ENCODE peak calls at places on chromosomes 5 and 9, in eight cellular contexts. One of them, this sample, is unnamed.
A peak's percentile ranks its signal among the peaks of the same experiment; 100 is the strongest.

GRCh38 chr5:10710513-10711128 is 50.4 kb downstream of the DAP start:
- DNase-seq in transverse colon: no peak
- DNase-seq in tibial artery: no peak
- DNase-seq in PC-9: no peak
- DNase-seq in tibial nerve: no peak
- DNase-seq in skeletal muscle cell: no peak
- DNase-seq in NB4: no peak
- DNase-seq in brain microvascular endothelial cell: no peak
- DNase-seq in this sample: no peak

GRCh38 chr9:112570731-112571167 is 84.1 kb downstream of the KIAA1958 start:
- DNase-seq in transverse colon: peak; percentile 35
- DNase-seq in tibial artery: no peak
- DNase-seq in PC-9: no peak
- DNase-seq in tibial nerve: no peak
- DNase-seq in skeletal muscle cell: peak; percentile 25
- DNase-seq in NB4: no peak
- DNase-seq in brain microvascular endothelial cell: no peak
- DNase-seq in this sample: no peak

GRCh38 chr5:130074820-130075219 is 170.6 kb downstream of the CHSY3 start:
- DNase-seq in transverse colon: no peak
- DNase-seq in tibial artery: no peak
- DNase-seq in PC-9: no peak
- DNase-seq in tibial nerve: no peak
- DNase-seq in skeletal muscle cell: no peak
- DNase-seq in NB4: no peak
- DNase-seq in brain microvascular endothelial cell: no peak
- DNase-seq in this sample: no peak

GRCh38 chr9:12705738-12706391 is 12.7 kb downstream of the TYRP1 start:
- DNase-seq in transverse colon: no peak
- DNase-seq in tibial artery: no peak
- DNase-seq in PC-9: no peak
- DNase-seq in tibial nerve: no peak
- DNase-seq in skeletal muscle cell: no peak
- DNase-seq in NB4: no peak
- DNase-seq in brain microvascular endothelial cell: no peak
- DNase-seq in this sample: no peak

GRCh38 chr5:160506006-160507004 is 84.7 kb downstream of the PTTG1 start:
- DNase-seq in transverse colon: peak; percentile 46
- DNase-seq in tibial artery: peak; percentile 38
- DNase-seq in PC-9: no peak
- DNase-seq in tibial nerve: no peak
- DNase-seq in skeletal muscle cell: no peak
- DNase-seq in NB4: no peak
- DNase-seq in brain microvascular endothelial cell: peak; percentile 70
- DNase-seq in this sample: peak; percentile 12

GRCh38 chr9:116288658-116289057 is 135.1 kb downstream of the PAPPA start:
- DNase-seq in transverse colon: no peak
- DNase-seq in tibial artery: no peak
- DNase-seq in PC-9: peak; percentile 69
- DNase-seq in tibial nerve: no peak
- DNase-seq in skeletal muscle cell: peak; percentile 98
- DNase-seq in NB4: no peak
- DNase-seq in brain microvascular endothelial cell: peak; percentile 99
- DNase-seq in this sample: peak; percentile 87

GRCh38 chr9:85900504-85901201 is 40.3 kb upstream of the NAA35 start:
- DNase-seq in transverse colon: peak; percentile 30
- DNase-seq in tibial artery: no peak
- DNase-seq in PC-9: no peak
- DNase-seq in tibial nerve: no peak
- DNase-seq in skeletal muscle cell: peak; percentile 1
- DNase-seq in NB4: peak; percentile 69
- DNase-seq in brain microvascular endothelial cell: peak; percentile 46
- DNase-seq in this sample: peak; percentile 37

GRCh38 chr9:137694962-137695875 is 76.4 kb downstream of the EHMT1 start:
- DNase-seq in transverse colon: peak; percentile 65
- DNase-seq in tibial artery: no peak
- DNase-seq in PC-9: no peak
- DNase-seq in tibial nerve: no peak
- DNase-seq in skeletal muscle cell: no peak
- DNase-seq in NB4: peak; percentile 48
- DNase-seq in brain microvascular endothelial cell: peak; percentile 24
- DNase-seq in this sample: no peak

GRCh38 chr9:15417626-15418025 is 5.0 kb upstream of the SNAPC3 start:
- DNase-seq in transverse colon: no peak
- DNase-seq in tibial artery: no peak
- DNase-seq in PC-9: no peak
- DNase-seq in tibial nerve: no peak
- DNase-seq in skeletal muscle cell: no peak
- DNase-seq in NB4: no peak
- DNase-seq in brain microvascular endothelial cell: no peak
- DNase-seq in this sample: no peak

GRCh38 chr9:34454571-34455065 is 3.8 kb downstream of the FAM219A start:
- DNase-seq in transverse colon: no peak
- DNase-seq in tibial artery: peak; percentile 25
- DNase-seq in PC-9: peak; percentile 46
- DNase-seq in tibial nerve: no peak
- DNase-seq in skeletal muscle cell: peak; percentile 73
- DNase-seq in NB4: peak; percentile 83
- DNase-seq in brain microvascular endothelial cell: peak; percentile 79
- DNase-seq in this sample: peak; percentile 47

GRCh38 chr9:132560604-132561304 is 21.7 kb upstream of the BARHL1 start:
- DNase-seq in transverse colon: no peak
- DNase-seq in tibial artery: no peak
- DNase-seq in PC-9: no peak
- DNase-seq in tibial nerve: no peak
- DNase-seq in skeletal muscle cell: no peak
- DNase-seq in NB4: no peak
- DNase-seq in brain microvascular endothelial cell: no peak
- DNase-seq in this sample: no peak

GRCh38 chr9:65409471-65409980 is 124.5 kb upstream of the FOXD4L5 start:
- DNase-seq in transverse colon: no peak
- DNase-seq in tibial artery: no peak
- DNase-seq in PC-9: no peak
- DNase-seq in tibial nerve: no peak
- DNase-seq in skeletal muscle cell: no peak
- DNase-seq in NB4: no peak
- DNase-seq in brain microvascular endothelial cell: no peak
- DNase-seq in this sample: no peak

GRCh38 chr5:54480296-54480695 is 24.8 kb downstream of the HSPB3 start:
- DNase-seq in transverse colon: no peak
- DNase-seq in tibial artery: no peak
- DNase-seq in PC-9: no peak
- DNase-seq in tibial nerve: no peak
- DNase-seq in skeletal muscle cell: no peak
- DNase-seq in NB4: no peak
- DNase-seq in brain microvascular endothelial cell: no peak
- DNase-seq in this sample: no peak

GRCh38 chr9:83191154-83191553 is 128.2 kb upstream of the RASEF start:
- DNase-seq in transverse colon: no peak
- DNase-seq in tibial artery: no peak
- DNase-seq in PC-9: no peak
- DNase-seq in tibial nerve: no peak
- DNase-seq in skeletal muscle cell: no peak
- DNase-seq in NB4: no peak
- DNase-seq in brain microvascular endothelial cell: no peak
- DNase-seq in this sample: no peak

GRCh38 chr9:83185517-83186192 is 122.7 kb upstream of the RASEF start:
- DNase-seq in transverse colon: no peak
- DNase-seq in tibial artery: no peak
- DNase-seq in PC-9: no peak
- DNase-seq in tibial nerve: no peak
- DNase-seq in skeletal muscle cell: no peak
- DNase-seq in NB4: no peak
- DNase-seq in brain microvascular endothelial cell: no peak
- DNase-seq in this sample: no peak

GRCh38 chr9:83186354-83186753 is 123.4 kb upstream of the RASEF start:
- DNase-seq in transverse colon: no peak
- DNase-seq in tibial artery: no peak
- DNase-seq in PC-9: no peak
- DNase-seq in tibial nerve: no peak
- DNase-seq in skeletal muscle cell: no peak
- DNase-seq in NB4: no peak
- DNase-seq in brain microvascular endothelial cell: no peak
- DNase-seq in this sample: no peak

GRCh38 chr9:83188272-83188671 is 125.3 kb upstream of the RASEF start:
- DNase-seq in transverse colon: no peak
- DNase-seq in tibial artery: no peak
- DNase-seq in PC-9: no peak
- DNase-seq in tibial nerve: no peak
- DNase-seq in skeletal muscle cell: no peak
- DNase-seq in NB4: peak; percentile 51
- DNase-seq in brain microvascular endothelial cell: no peak
- DNase-seq in this sample: no peak
- H3K4me3 ChIP-seq in transverse colon: no peak overlapping the region
- H3K4me3 ChIP-seq in tibial artery: no peak overlapping the region
- H3K4me3 ChIP-seq in PC-9: no peak overlapping the region
- H3K4me3 ChIP-seq in tibial nerve: no peak overlapping the region
- H3K4me3 ChIP-seq in skeletal muscle cell: no peak overlapping the region
- H3K4me3 ChIP-seq in NB4: no peak overlapping the region
- H3K4me3 ChIP-seq in brain microvascular endothelial cell: no peak overlapping the region
- H3K4me3 ChIP-seq in this sample: no peak overlapping the region

DNA sequence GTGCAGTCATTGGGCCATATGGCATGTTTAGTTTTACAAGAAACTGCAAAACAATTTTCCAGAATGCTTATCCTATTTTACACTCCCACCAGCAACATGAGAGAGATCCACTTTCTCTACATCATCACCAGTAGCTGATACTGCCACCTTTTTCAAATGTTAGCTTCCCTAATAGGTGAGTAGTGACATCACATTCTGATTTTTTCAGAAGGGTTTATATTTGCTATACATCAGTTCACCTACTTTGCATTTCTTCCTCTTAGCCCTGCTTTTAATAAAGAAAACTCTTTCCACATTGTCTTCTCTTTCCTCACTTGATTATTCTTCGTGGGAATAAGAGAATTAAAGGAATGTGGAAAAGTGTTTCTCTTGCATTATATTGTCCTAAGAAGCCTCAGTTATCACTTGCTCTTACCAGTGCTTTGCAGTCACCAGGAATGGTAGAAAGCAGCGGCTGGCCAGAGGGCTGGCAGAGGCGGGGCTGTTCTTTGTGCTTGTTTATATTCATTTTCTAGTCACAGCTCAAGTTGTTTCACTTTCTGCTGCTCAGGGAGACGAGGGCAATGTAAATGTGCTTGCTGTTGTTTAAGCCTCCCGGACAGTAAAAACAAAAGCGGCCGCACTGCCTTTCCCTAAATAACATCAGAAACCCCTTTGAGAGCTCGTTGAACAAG is 164.8 kb downstream of the HSD17B3 start:
- DNase-seq in transverse colon: peak; percentile 80
- DNase-seq in tibial artery: peak; percentile 70
- DNase-seq in PC-9: no peak
- DNase-seq in tibial nerve: peak; percentile 54
- DNase-seq in skeletal muscle cell: no peak
- DNase-seq in NB4: no peak
- DNase-seq in brain microvascular endothelial cell: peak; percentile 70
- DNase-seq in this sample: peak; percentile 81
- H3K4me3 ChIP-seq in transverse colon: peak overlapping the region; percentile 16
- H3K4me3 ChIP-seq in tibial artery: peak overlapping the region; percentile 17
- H3K4me3 ChIP-seq in PC-9: no peak overlapping the region
- H3K4me3 ChIP-seq in tibial nerve: peak overlapping the region; percentile 18
- H3K4me3 ChIP-seq in skeletal muscle cell: peak overlapping the region; percentile 25
- H3K4me3 ChIP-seq in NB4: no peak overlapping the region
- H3K4me3 ChIP-seq in brain microvascular endothelial cell: peak overlapping the region; percentile 20
- H3K4me3 ChIP-seq in this sample: peak overlapping the region; percentile 71

GRCh38 chr9:114099523-114100270 is 605 bp upstream of the KIF12 start:
- DNase-seq in transverse colon: no peak
- DNase-seq in tibial artery: no peak
- DNase-seq in PC-9: no peak
- DNase-seq in tibial nerve: no peak
- DNase-seq in skeletal muscle cell: no peak
- DNase-seq in NB4: no peak
- DNase-seq in brain microvascular endothelial cell: no peak
- DNase-seq in this sample: no peak
- H3K4me3 ChIP-seq in transverse colon: no peak overlapping the region
- H3K4me3 ChIP-seq in tibial artery: no peak overlapping the region
- H3K4me3 ChIP-seq in PC-9: no peak overlapping the region
- H3K4me3 ChIP-seq in tibial nerve: no peak overlapping the region
- H3K4me3 ChIP-seq in skeletal muscle cell: no peak overlapping the region
- H3K4me3 ChIP-seq in NB4: no peak overlapping the region
- H3K4me3 ChIP-seq in brain microvascular endothelial cell: no peak overlapping the region
- H3K4me3 ChIP-seq in this sample: no peak overlapping the region

DNA sequence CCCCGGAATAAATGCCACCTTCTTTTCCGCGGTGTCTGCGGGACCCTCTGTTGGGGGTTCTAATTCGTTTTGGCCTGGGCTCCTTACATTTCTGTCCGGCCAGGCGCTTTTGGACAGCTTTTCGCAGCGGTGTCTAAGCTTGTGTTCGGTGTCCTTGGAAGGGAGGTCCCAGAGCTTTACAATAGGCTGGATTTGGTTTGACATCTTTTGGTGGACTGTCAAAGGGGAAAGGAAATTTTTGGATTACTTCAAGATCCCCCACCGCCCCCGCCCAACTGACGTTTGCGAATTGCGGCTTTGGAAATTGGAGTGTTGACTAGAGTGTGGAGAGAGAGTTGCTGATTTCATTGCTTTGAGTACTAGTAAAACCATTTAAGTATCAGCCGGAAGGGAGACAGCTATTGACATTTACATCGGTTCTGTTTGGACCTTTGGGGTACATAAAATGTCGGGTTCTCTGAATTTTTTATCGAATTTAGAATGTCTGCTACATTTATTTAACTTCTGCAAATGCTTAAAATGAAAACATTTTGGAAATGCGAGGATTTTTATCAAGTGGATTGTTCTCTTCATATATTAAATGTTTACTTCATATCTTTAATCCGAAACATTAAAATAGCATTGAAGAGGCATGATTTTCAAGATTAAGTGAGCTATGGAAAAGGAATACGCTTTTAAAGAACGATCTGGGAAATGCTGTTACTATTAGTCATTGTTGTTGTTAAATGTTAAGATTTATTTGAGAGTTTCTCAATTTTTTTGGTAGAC is 4.7 kb upstream of the PURA start:
- DNase-seq in transverse colon: no peak
- DNase-seq in tibial artery: no peak
- DNase-seq in PC-9: no peak
- DNase-seq in tibial nerve: no peak
- DNase-seq in skeletal muscle cell: no peak
- DNase-seq in NB4: no peak
- DNase-seq in brain microvascular endothelial cell: no peak
- DNase-seq in this sample: peak; percentile 62
- H3K4me3 ChIP-seq in transverse colon: peak overlapping the region; percentile 71
- H3K4me3 ChIP-seq in tibial artery: peak overlapping the region; percentile 83
- H3K4me3 ChIP-seq in PC-9: peak overlapping the region; percentile 99
- H3K4me3 ChIP-seq in tibial nerve: peak overlapping the region; percentile 84
- H3K4me3 ChIP-seq in skeletal muscle cell: peak overlapping the region; percentile 70
- H3K4me3 ChIP-seq in NB4: peak overlapping the region; percentile 73
- H3K4me3 ChIP-seq in brain microvascular endothelial cell: peak overlapping the region; percentile 78
- H3K4me3 ChIP-seq in this sample: peak overlapping the region; percentile 97